ENCODE peak calls at places on chromosomes 2 and 18, in five cellular contexts. E is stimulated activated naive CD8-positive, alpha-beta T cell treated with anti-CD3 and anti-CD28 coated beads, Interleukin-15, Interleukin-2, amounts not matched to agents 100 U/mL and 50 U/mL, for 24 hours; U is SK-MEL-5; G is GM12865; R is cortex of kidney. S is an unnamed sample.

GRCh38 chr2:204664708-204665121 is 119.4 kb downstream of the PARD3B start:
- DNase-seq in E (no peak), U (no peak), G (no peak), R (no peak), S (no peak)

GRCh38 chr2:70514612-70515055 is 39.0 kb downstream of the TGFA start:
- DNase-seq in E (no peak), U (no peak), G (no peak), R (no peak), S (no peak)

GRCh38 chr2:198660491-198660890 is 797.2 kb downstream of the SATB2 start:
- DNase-seq in E (no peak), U (no peak), G (no peak), R (no peak), S (no peak)

GRCh38 chr18:31513189-31513907 is 15.4 kb downstream of the DSG2 start:
- DNase-seq in E (no peak), U (peak), G (no peak), R (no peak), S (no peak)

GRCh38 chr18:58640428-58640805 is 11.5 kb upstream of the ALPK2 start:
- DNase-seq in E (no peak), U (no peak), G (no peak), R (no peak), S (peak)

GRCh38 chr2:121944072-121944829 is 188.8 kb downstream of the TSN start:
- DNase-seq in E (no peak), U (peak), G (no peak), R (no peak), S (no peak)

GRCh38 chr2:19072161-19072560 is 286.3 kb downstream of the OSR1 start:
- DNase-seq in E (no peak), U (no peak), G (no peak), R (no peak), S (no peak)

GRCh38 chr2:36670881-36671595 is 25.5 kb upstream of the VIT start:
- DNase-seq in E (no peak), U (no peak), G (no peak), R (no peak), S (no peak)

GRCh38 chr2:172082105-172082943 is 3.0 kb upstream of the DLX1 start:
- DNase-seq in E (no peak), U (no peak), G (no peak), R (no peak), S (no peak)

S was measured in NCI-H1048.